ENCODE peak calls at places on chromosome 18, in seven cellular contexts. A, Y, G, F, X, J and Z are unnamed samples.

GRCh38 chr18:77167276-77167675 is 34.7 kb upstream of the MBP start:
- DNase-seq in A (no peak), Y (no peak), G (no peak), F (peak), X (no peak), J (no peak), Z (no peak)

GRCh38 chr18:74284501-74285004 is 7.2 kb downstream of the CYB5A start:
- DNase-seq in A (no peak), Y (no peak), G (no peak), F (no peak), X (peak), J (no peak), Z (no peak)

GRCh38 chr18:28626757-28627156 is 449.8 kb upstream of the CDH2 start:
- DNase-seq in A (no peak), Y (no peak), G (no peak), F (no peak), X (no peak), J (no peak), Z (no peak)

GRCh38 chr18:63758616-63759015 is 16.6 kb upstream of the SERPINB7 start:
- DNase-seq in A (no peak), Y (no peak), G (no peak), F (no peak), X (no peak), J (no peak), Z (no peak)

GRCh38 chr18:14189858-14190257 is 57.6 kb upstream of the ZNF519 start:
- DNase-seq in A (no peak), Y (no peak), G (no peak), F (peak), X (no peak), J (no peak), Z (no peak)

GRCh38 chr18:58080516-58080915 is 36.5 kb downstream of the NEDD4L start:
- DNase-seq in A (no peak), Y (no peak), G (no peak), F (no peak), X (no peak), J (no peak), Z (no peak)

GRCh38 chr18:78664851-78665250 is 314.8 kb upstream of the SALL3 start:
- DNase-seq in A (no peak), Y (no peak), G (no peak), F (no peak), X (no peak), J (no peak), Z (no peak)

GRCh38 chr18:59556265-59556664 is 141.0 kb downstream of the CCBE1 start:
- DNase-seq in A (no peak), Y (no peak), G (no peak), F (peak), X (no peak), J (no peak), Z (no peak)

GRCh38 chr18:50218432-50219197 is 23.7 kb upstream of the MYO5B start:
- DNase-seq in A (peak), Y (no peak), G (no peak), F (peak), X (no peak), J (no peak), Z (peak)

GRCh38 chr18:40094441-40094840 is 1860.6 kb upstream of the PIK3C3 start:
- DNase-seq in A (no peak), Y (no peak), G (no peak), F (peak), X (no peak), J (no peak), Z (no peak)

GRCh38 chr18:80154293-80154692 is 45.2 kb downstream of the ADNP2 start:
- DNase-seq in A (no peak), Y (no peak), G (no peak), F (peak), X (no peak), J (no peak), Z (peak)

GRCh38 chr18:74457043-74457742 is at the start of gene DIPK1C:
- DNase-seq in A (no peak), Y (no peak), G (no peak), F (no peak), X (peak), J (peak), Z (no peak)

GRCh38 chr18:25147878-25148488 is 204.0 kb downstream of the ZNF521 start:
- DNase-seq in A (no peak), Y (no peak), G (no peak), F (no peak), X (no peak), J (no peak), Z (no peak)

GRCh38 chr18:3305354-3305762 is 43.4 kb downstream of the MYL12B start:
- DNase-seq in A (no peak), Y (no peak), G (no peak), F (peak), X (no peak), J (no peak), Z (peak)

GRCh38 chr18:45166341-45167108 is 448.8 kb upstream of the SLC14A2 start:
- DNase-seq in A (no peak), Y (no peak), G (no peak), F (peak), X (no peak), J (no peak), Z (no peak)

GRCh38 chr18:79856119-79857080 is 58.7 kb downstream of the KCNG2 start:
- DNase-seq in A (peak), Y (peak), G (no peak), F (peak), X (no peak), J (no peak), Z (peak)

GRCh38 chr18:70197042-70197441 is 8.4 kb downstream of the RTTN start:
- DNase-seq in A (no peak), Y (no peak), G (no peak), F (peak), X (no peak), J (no peak), Z (no peak)

GRCh38 chr18:22005191-22005824 is 164.1 kb upstream of the GATA6 start:
- DNase-seq in A (no peak), Y (no peak), G (no peak), F (peak), X (no peak), J (no peak), Z (no peak)

GRCh38 chr18:45175505-45175904 is 439.8 kb upstream of the SLC14A2 start:
- DNase-seq in A (no peak), Y (no peak), G (no peak), F (no peak), X (no peak), J (no peak), Z (no peak)

GRCh38 chr18:21049306-21049705 is 62.3 kb downstream of the ROCK1 start:
- DNase-seq in A (no peak), Y (no peak), G (no peak), F (no peak), X (no peak), J (no peak), Z (no peak)

GRCh38 chr18:28792404-28793103 is 615.6 kb upstream of the CDH2 start:
- DNase-seq in A (no peak), Y (no peak), G (no peak), F (no peak), X (no peak), J (no peak), Z (no peak)

GRCh38 chr18:4293337-4293736 is 161.8 kb downstream of the DLGAP1 start:
- DNase-seq in A (peak), Y (no peak), G (no peak), F (no peak), X (no peak), J (no peak), Z (peak)

GRCh38 chr18:35117951-35118411 is 76.8 kb downstream of the MAPRE2 start:
- DNase-seq in A (no peak), Y (no peak), G (no peak), F (peak), X (no peak), J (no peak), Z (no peak)

GRCh38 chr18:814300-815084 is 2.5 kb upstream of the YES1 start:
- DNase-seq in A (no peak), Y (no peak), G (no peak), F (no peak), X (no peak), J (no peak), Z (no peak)

GRCh38 chr18:36589857-36590543 is 238.8 kb downstream of the TPGS2 start:
- DNase-seq in A (no peak), Y (no peak), G (no peak), F (peak), X (no peak), J (no peak), Z (no peak)

GRCh38 chr18:24633121-24633520 is 172.7 kb downstream of the HRH4 start:
- DNase-seq in A (no peak), Y (no peak), G (no peak), F (peak), X (no peak), J (no peak), Z (no peak)

GRCh38 chr18:62877448-62878221 is 162.3 kb downstream of the PHLPP1 start:
- DNase-seq in A (no peak), Y (no peak), G (no peak), F (peak), X (no peak), J (no peak), Z (no peak)